ENCODE peak calls at places on chromosomes 12 and 14, in six cellular contexts. One of them, this sample, is unnamed.
A peak's percentile ranks its signal among the peaks of the same experiment; 100 is the strongest.

GRCh38 chr12:62720661-62721330 is 214.2 kb downstream of the PPM1H start:
- DNase-seq in heart right ventricle: peak; percentile 63
- DNase-seq in pancreas: no peak
- DNase-seq in suprapubic skin: no peak
- DNase-seq in cardiac muscle cell: peak; percentile 63
- DNase-seq in RWPE1: no peak
- DNase-seq in this sample: no peak

GRCh38 chr12:51196547-51196946 is 21.3 kb downstream of the POU6F1 start:
- DNase-seq in heart right ventricle: no peak
- DNase-seq in cardiac muscle cell: no peak
- DNase-seq in RWPE1: no peak
- DNase-seq in pancreas: no peak
- DNase-seq in suprapubic skin: no peak
- DNase-seq in this sample: no peak

GRCh38 chr12:50545783-50546182 is 41.0 kb downstream of the DIP2B start:
- DNase-seq in suprapubic skin: no peak
- DNase-seq in RWPE1: no peak
- DNase-seq in pancreas: no peak
- DNase-seq in heart right ventricle: no peak
- DNase-seq in cardiac muscle cell: no peak
- DNase-seq in this sample: no peak

GRCh38 chr12:15904378-15904920 is 6.7 kb upstream of the DERA start:
- DNase-seq in suprapubic skin: no peak
- DNase-seq in pancreas: no peak
- DNase-seq in cardiac muscle cell: no peak
- DNase-seq in heart right ventricle: no peak
- DNase-seq in RWPE1: no peak
- DNase-seq in this sample: no peak

GRCh38 chr12:52630104-52630500 is 11.7 kb upstream of the KRT73 start:
- DNase-seq in RWPE1: no peak
- DNase-seq in cardiac muscle cell: no peak
- DNase-seq in heart right ventricle: no peak
- DNase-seq in suprapubic skin: no peak
- DNase-seq in pancreas: no peak
- DNase-seq in this sample: peak; percentile 43

GRCh38 chr12:11070999-11071398 is 8.9 kb upstream of the TAS2R46 start:
- DNase-seq in RWPE1: no peak
- DNase-seq in cardiac muscle cell: no peak
- DNase-seq in heart right ventricle: no peak
- DNase-seq in suprapubic skin: no peak
- DNase-seq in pancreas: no peak
- DNase-seq in this sample: no peak

GRCh38 chr14:60166144-60166543 is 946 bp upstream of the DHRS7 start:
- DNase-seq in cardiac muscle cell: no peak
- DNase-seq in suprapubic skin: no peak
- DNase-seq in pancreas: no peak
- DNase-seq in RWPE1: no peak
- DNase-seq in heart right ventricle: no peak
- DNase-seq in this sample: no peak

GRCh38 chr12:106136263-106136662 is 2.5 kb downstream of the NUAK1 start:
- DNase-seq in pancreas: peak; percentile 79
- DNase-seq in RWPE1: peak; percentile 57
- DNase-seq in suprapubic skin: peak; percentile 93
- DNase-seq in cardiac muscle cell: peak; percentile 89
- DNase-seq in heart right ventricle: peak; percentile 92
- DNase-seq in this sample: peak; percentile 89

GRCh38 chr12:15274561-15274967 is 47.7 kb upstream of the PTPRO start:
- DNase-seq in heart right ventricle: no peak
- DNase-seq in cardiac muscle cell: no peak
- DNase-seq in RWPE1: peak; percentile 74
- DNase-seq in suprapubic skin: no peak
- DNase-seq in pancreas: no peak
- DNase-seq in this sample: no peak

GRCh38 chr14:68379510-68380303 is 413.2 kb downstream of the ZFP36L1 start:
- DNase-seq in RWPE1: no peak
- DNase-seq in suprapubic skin: no peak
- DNase-seq in heart right ventricle: no peak
- DNase-seq in pancreas: no peak
- DNase-seq in cardiac muscle cell: no peak
- DNase-seq in this sample: no peak

GRCh38 chr12:6961695-6962284 is 8.7 kb downstream of the PHB2 start:
- DNase-seq in cardiac muscle cell: peak; percentile 81
- DNase-seq in suprapubic skin: peak; percentile 81
- DNase-seq in heart right ventricle: peak; percentile 72
- DNase-seq in RWPE1: peak; percentile 39
- DNase-seq in pancreas: peak; percentile 71
- DNase-seq in this sample: peak; percentile 80

GRCh38 chr14:88868558-88869159 is 44.2 kb downstream of the TTC8 start:
- DNase-seq in pancreas: no peak
- DNase-seq in suprapubic skin: no peak
- DNase-seq in cardiac muscle cell: peak; percentile 15
- DNase-seq in RWPE1: peak; percentile 30
- DNase-seq in heart right ventricle: no peak
- DNase-seq in this sample: no peak

GRCh38 chr12:110874781-110875180 is 28.0 kb downstream of the CCDC63 start:
- DNase-seq in cardiac muscle cell: no peak
- DNase-seq in suprapubic skin: no peak
- DNase-seq in pancreas: no peak
- DNase-seq in heart right ventricle: no peak
- DNase-seq in RWPE1: no peak
- DNase-seq in this sample: no peak

GRCh38 chr12:28191018-28191595 is 851 bp downstream of the CCDC91 start:
- DNase-seq in RWPE1: peak; percentile 34
- DNase-seq in pancreas: peak; percentile 32
- DNase-seq in suprapubic skin: no peak
- DNase-seq in heart right ventricle: no peak
- DNase-seq in cardiac muscle cell: no peak
- DNase-seq in this sample: no peak

GRCh38 chr14:64053694-64054669 is 201.2 kb downstream of the SYNE2 start:
- DNase-seq in pancreas: no peak
- DNase-seq in heart right ventricle: no peak
- DNase-seq in suprapubic skin: no peak
- DNase-seq in cardiac muscle cell: no peak
- DNase-seq in RWPE1: peak; percentile 18
- DNase-seq in this sample: no peak

GRCh38 chr12:111405856-111406473 is at the start of gene SH2B3:
- DNase-seq in pancreas: peak; percentile 45
- DNase-seq in RWPE1: no peak
- DNase-seq in heart right ventricle: peak; percentile 84
- DNase-seq in cardiac muscle cell: no peak
- DNase-seq in suprapubic skin: peak; percentile 87
- DNase-seq in this sample: no peak

GRCh38 chr14:85358136-85358785 is 171.7 kb upstream of the FLRT2 start:
- DNase-seq in heart right ventricle: no peak
- DNase-seq in suprapubic skin: no peak
- DNase-seq in pancreas: no peak
- DNase-seq in cardiac muscle cell: no peak
- DNase-seq in RWPE1: no peak
- DNase-seq in this sample: no peak

GRCh38 chr12:108306014-108306501 is 33.1 kb downstream of the CMKLR1 start:
- DNase-seq in RWPE1: peak; percentile 55
- DNase-seq in cardiac muscle cell: peak; percentile 49
- DNase-seq in heart right ventricle: peak; percentile 28
- DNase-seq in pancreas: no peak
- DNase-seq in suprapubic skin: peak; percentile 58
- DNase-seq in this sample: no peak

GRCh38 chr12:110745632-110746284 is 3.1 kb upstream of the PPP1CC start:
- DNase-seq in pancreas: no peak
- DNase-seq in suprapubic skin: no peak
- DNase-seq in cardiac muscle cell: peak; percentile 61
- DNase-seq in heart right ventricle: no peak
- DNase-seq in RWPE1: no peak
- DNase-seq in this sample: no peak

GRCh38 chr14:33323979-33324378 is 385.3 kb downstream of the NPAS3 start:
- DNase-seq in cardiac muscle cell: no peak
- DNase-seq in suprapubic skin: no peak
- DNase-seq in RWPE1: no peak
- DNase-seq in pancreas: no peak
- DNase-seq in heart right ventricle: no peak
- DNase-seq in this sample: no peak

GRCh38 chr14:79924583-79924982 is 286.7 kb downstream of the DIO2 start:
- DNase-seq in heart right ventricle: no peak
- DNase-seq in suprapubic skin: no peak
- DNase-seq in pancreas: no peak
- DNase-seq in cardiac muscle cell: no peak
- DNase-seq in RWPE1: no peak
- DNase-seq in this sample: no peak

GRCh38 chr14:59154383-59154782 is 34.1 kb upstream of the DAAM1 start:
- DNase-seq in heart right ventricle: no peak
- DNase-seq in cardiac muscle cell: no peak
- DNase-seq in suprapubic skin: no peak
- DNase-seq in RWPE1: no peak
- DNase-seq in pancreas: no peak
- DNase-seq in this sample: no peak

GRCh38 chr14:37045340-37046061 is 126.9 kb downstream of the SLC25A21 start:
- DNase-seq in RWPE1: no peak
- DNase-seq in heart right ventricle: no peak
- DNase-seq in suprapubic skin: no peak
- DNase-seq in cardiac muscle cell: no peak
- DNase-seq in pancreas: no peak
- DNase-seq in this sample: no peak

GRCh38 chr12:19198272-19198671 is 68.7 kb downstream of the PLEKHA5 start:
- DNase-seq in suprapubic skin: no peak
- DNase-seq in cardiac muscle cell: peak; percentile 56
- DNase-seq in pancreas: no peak
- DNase-seq in RWPE1: peak; percentile 47
- DNase-seq in heart right ventricle: no peak
- DNase-seq in this sample: no peak

GRCh38 chr12:19201653-19202052 is 72.1 kb downstream of the PLEKHA5 start:
- DNase-seq in pancreas: no peak
- DNase-seq in RWPE1: no peak
- DNase-seq in heart right ventricle: no peak
- DNase-seq in suprapubic skin: no peak
- DNase-seq in cardiac muscle cell: peak; percentile 51
- DNase-seq in this sample: no peak

GRCh38 chr12:19200261-19200660 is 70.7 kb downstream of the PLEKHA5 start:
- DNase-seq in RWPE1: no peak
- DNase-seq in heart right ventricle: no peak
- DNase-seq in pancreas: no peak
- DNase-seq in suprapubic skin: no peak
- DNase-seq in cardiac muscle cell: no peak
- DNase-seq in this sample: no peak

GRCh38 chr12:19196959-19197630 is 67.6 kb downstream of the PLEKHA5 start:
- DNase-seq in pancreas: no peak
- DNase-seq in cardiac muscle cell: peak; percentile 50
- DNase-seq in suprapubic skin: no peak
- DNase-seq in heart right ventricle: no peak
- DNase-seq in RWPE1: no peak
- DNase-seq in this sample: no peak

DNA sequence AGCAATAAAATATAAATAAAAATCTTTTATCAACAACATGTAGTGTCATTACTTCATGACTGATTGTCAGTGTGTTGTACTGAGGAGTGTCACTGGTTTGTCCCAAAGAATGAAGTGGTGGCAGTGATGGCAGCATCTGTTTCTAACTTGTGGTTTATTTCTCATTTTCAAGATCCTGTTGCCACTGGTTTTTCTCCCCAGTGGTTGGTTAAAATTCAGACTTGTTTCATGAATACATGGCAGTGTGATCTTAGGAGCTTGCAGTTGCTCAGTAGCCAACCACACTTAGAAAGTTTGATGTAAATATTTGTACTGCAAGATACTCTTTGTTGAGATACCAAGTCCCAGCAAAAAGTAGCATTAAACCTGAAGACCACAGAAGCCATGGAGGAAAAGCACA is 69.8 kb downstream of the PLEKHA5 start:
- DNase-seq in suprapubic skin: no peak
- DNase-seq in cardiac muscle cell: no peak
- DNase-seq in heart right ventricle: no peak
- DNase-seq in RWPE1: no peak
- DNase-seq in pancreas: no peak
- DNase-seq in this sample: no peak
- H3K27ac ChIP-seq in suprapubic skin: no peak overlapping the region
- H3K27ac ChIP-seq in cardiac muscle cell: peak overlapping the region; percentile 67
- H3K27ac ChIP-seq in heart right ventricle: no peak overlapping the region
- H3K27ac ChIP-seq in RWPE1: no peak overlapping the region
- H3K27ac ChIP-seq in pancreas: no peak overlapping the region
- H3K27ac ChIP-seq in this sample: no peak overlapping the region

GRCh38 chr14:100238419-100239199 is at the start of gene YY1:
- DNase-seq in pancreas: peak; percentile 99
- DNase-seq in RWPE1: peak; percentile 96
- DNase-seq in suprapubic skin: peak; percentile 99
- DNase-seq in heart right ventricle: peak; percentile 99
- DNase-seq in cardiac muscle cell: peak; percentile 99
- DNase-seq in this sample: peak; percentile 99
- TF ChIP-seq CTCF in pancreas: no peak
- TF ChIP-seq CTCF in RWPE1: no peak
- TF ChIP-seq CTCF in suprapubic skin: no peak
- TF ChIP-seq CTCF in heart right ventricle: no peak
- TF ChIP-seq CTCF in cardiac muscle cell: no peak
- TF ChIP-seq CTCF in this sample: no peak

DNA sequence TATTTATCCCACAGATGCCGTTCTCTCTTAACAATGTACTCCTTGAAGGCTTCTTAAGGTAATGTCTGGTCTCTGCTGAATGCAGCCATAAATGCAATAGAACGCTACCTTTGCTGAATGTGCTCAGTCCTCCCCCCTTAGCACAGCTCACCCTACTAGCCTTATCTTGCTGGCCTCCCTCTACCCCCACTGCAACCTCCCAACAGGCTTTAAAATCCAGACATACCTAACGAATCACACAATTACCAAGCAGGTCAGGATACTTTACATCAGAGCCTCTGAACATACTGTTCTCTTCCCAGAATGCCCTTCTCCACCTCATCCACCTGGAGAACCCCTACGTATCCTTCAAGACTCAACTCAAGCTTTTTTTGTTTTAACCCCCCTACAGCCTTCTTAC is 51.0 kb upstream of the CRADD start:
- DNase-seq in RWPE1: no peak
- DNase-seq in cardiac muscle cell: no peak
- DNase-seq in heart right ventricle: no peak
- DNase-seq in suprapubic skin: no peak
- DNase-seq in pancreas: no peak
- DNase-seq in this sample: no peak
- H3K27ac ChIP-seq in RWPE1: no peak overlapping the region
- H3K27ac ChIP-seq in cardiac muscle cell: no peak overlapping the region
- H3K27ac ChIP-seq in heart right ventricle: no peak overlapping the region
- H3K27ac ChIP-seq in suprapubic skin: no peak overlapping the region
- H3K27ac ChIP-seq in pancreas: no peak overlapping the region
- H3K27ac ChIP-seq in this sample: no peak overlapping the region

GRCh38 chr12:69714542-69714941 is 15.4 kb upstream of the BEST3 start:
- DNase-seq in cardiac muscle cell: no peak
- DNase-seq in suprapubic skin: no peak
- DNase-seq in pancreas: no peak
- DNase-seq in RWPE1: no peak
- DNase-seq in heart right ventricle: no peak
- DNase-seq in this sample: no peak

GRCh38 chr12:69703146-69703642 is 4.1 kb upstream of the BEST3 start:
- DNase-seq in cardiac muscle cell: no peak
- DNase-seq in pancreas: no peak
- DNase-seq in RWPE1: no peak
- DNase-seq in heart right ventricle: no peak
- DNase-seq in suprapubic skin: no peak
- DNase-seq in this sample: no peak

GRCh38 chr12:69704357-69704756 is 5.3 kb upstream of the BEST3 start:
- DNase-seq in cardiac muscle cell: no peak
- DNase-seq in suprapubic skin: no peak
- DNase-seq in pancreas: no peak
- DNase-seq in RWPE1: no peak
- DNase-seq in heart right ventricle: no peak
- DNase-seq in this sample: no peak

GRCh38 chr12:69712826-69713225 is 13.7 kb upstream of the BEST3 start:
- DNase-seq in pancreas: no peak
- DNase-seq in suprapubic skin: no peak
- DNase-seq in heart right ventricle: no peak
- DNase-seq in RWPE1: no peak
- DNase-seq in cardiac muscle cell: no peak
- DNase-seq in this sample: no peak

GRCh38 chr12:69708649-69709048 is 9.5 kb upstream of the BEST3 start:
- DNase-seq in RWPE1: no peak
- DNase-seq in heart right ventricle: no peak
- DNase-seq in cardiac muscle cell: no peak
- DNase-seq in suprapubic skin: no peak
- DNase-seq in pancreas: no peak
- DNase-seq in this sample: no peak
- TF ChIP-seq CTCF in RWPE1: no peak
- TF ChIP-seq CTCF in heart right ventricle: no peak
- TF ChIP-seq CTCF in cardiac muscle cell: peak; percentile 12
- TF ChIP-seq CTCF in suprapubic skin: no peak
- TF ChIP-seq CTCF in pancreas: no peak
- TF ChIP-seq CTCF in this sample: no peak

This sample was measured in coronary artery.